ENCODE peak calls at places on chromosome 21, in four cellular contexts. One of them, this sample, is unnamed.

GRCh38 chr21:38037416-38037815 is 121.2 kb upstream of the KCNJ6 start:
- DNase-seq in kidney: no peak
- DNase-seq in neural progenitor cell: no peak
- DNase-seq in ascending aorta: no peak
- DNase-seq in this sample: no peak

GRCh38 chr21:36429672-36430546 is 44.7 kb downstream of the CHAF1B start:
- DNase-seq in kidney: peak; percentile 95
- DNase-seq in neural progenitor cell: peak; percentile 68
- DNase-seq in ascending aorta: peak; percentile 95
- DNase-seq in this sample: peak; percentile 88

GRCh38 chr21:41361053-41361785 is 608 bp upstream of the MX2 start:
- DNase-seq in kidney: peak; percentile 51
- DNase-seq in neural progenitor cell: no peak
- DNase-seq in ascending aorta: peak; percentile 56
- DNase-seq in this sample: no peak

GRCh38 chr21:34201441-34201838 is 128.1 kb downstream of the MRPS6 start:
- DNase-seq in kidney: no peak
- DNase-seq in neural progenitor cell: no peak
- DNase-seq in ascending aorta: no peak
- DNase-seq in this sample: no peak

GRCh38 chr21:19120591-19120990 is 717.0 kb upstream of the TMPRSS15 start:
- DNase-seq in kidney: no peak
- DNase-seq in neural progenitor cell: no peak
- DNase-seq in ascending aorta: no peak
- DNase-seq in this sample: no peak

GRCh38 chr21:15752763-15753407 is 23.1 kb downstream of the USP25 start:
- DNase-seq in kidney: no peak
- DNase-seq in neural progenitor cell: peak; percentile 52
- DNase-seq in ascending aorta: no peak
- DNase-seq in this sample: no peak

GRCh38 chr21:38295997-38296764 is 39.4 kb downstream of the KCNJ15 start:
- DNase-seq in kidney: no peak
- DNase-seq in neural progenitor cell: no peak
- DNase-seq in ascending aorta: no peak
- DNase-seq in this sample: no peak

GRCh38 chr21:29436650-29437049 is 137.9 kb downstream of the BACH1 start:
- DNase-seq in kidney: no peak
- DNase-seq in neural progenitor cell: no peak
- DNase-seq in ascending aorta: no peak
- DNase-seq in this sample: no peak

GRCh38 chr21:34807146-34807880 is 138.5 kb downstream of the CLIC6 start:
- DNase-seq in kidney: no peak
- DNase-seq in neural progenitor cell: no peak
- DNase-seq in ascending aorta: peak; percentile 73
- DNase-seq in this sample: peak; percentile 65

GRCh38 chr21:41742073-41742875 is 24.6 kb downstream of the RIPK4 start:
- DNase-seq in kidney: peak; percentile 49
- DNase-seq in neural progenitor cell: no peak
- DNase-seq in ascending aorta: no peak
- DNase-seq in this sample: no peak

GRCh38 chr21:43188712-43189151 is 19.9 kb downstream of the CRYAA start:
- DNase-seq in kidney: peak; percentile 39
- DNase-seq in neural progenitor cell: no peak
- DNase-seq in ascending aorta: peak; percentile 62
- DNase-seq in this sample: no peak

GRCh38 chr21:14569026-14569425 is 22.9 kb upstream of the SAMSN1 start:
- DNase-seq in kidney: no peak
- DNase-seq in neural progenitor cell: no peak
- DNase-seq in ascending aorta: no peak
- DNase-seq in this sample: no peak

GRCh38 chr21:29299046-29299905 is 554 bp downstream of the BACH1 start:
- DNase-seq in kidney: peak; percentile 89
- DNase-seq in neural progenitor cell: peak; percentile 78
- DNase-seq in ascending aorta: peak; percentile 83
- DNase-seq in this sample: no peak

GRCh38 chr21:36859744-36860501 is 106.5 kb downstream of the HLCS start:
- DNase-seq in kidney: peak; percentile 94
- DNase-seq in neural progenitor cell: no peak
- DNase-seq in ascending aorta: peak; percentile 70
- DNase-seq in this sample: no peak

GRCh38 chr21:38837806-38838461 is 32.2 kb downstream of the ETS2 start:
- DNase-seq in kidney: no peak
- DNase-seq in neural progenitor cell: no peak
- DNase-seq in ascending aorta: no peak
- DNase-seq in this sample: no peak

DNA sequence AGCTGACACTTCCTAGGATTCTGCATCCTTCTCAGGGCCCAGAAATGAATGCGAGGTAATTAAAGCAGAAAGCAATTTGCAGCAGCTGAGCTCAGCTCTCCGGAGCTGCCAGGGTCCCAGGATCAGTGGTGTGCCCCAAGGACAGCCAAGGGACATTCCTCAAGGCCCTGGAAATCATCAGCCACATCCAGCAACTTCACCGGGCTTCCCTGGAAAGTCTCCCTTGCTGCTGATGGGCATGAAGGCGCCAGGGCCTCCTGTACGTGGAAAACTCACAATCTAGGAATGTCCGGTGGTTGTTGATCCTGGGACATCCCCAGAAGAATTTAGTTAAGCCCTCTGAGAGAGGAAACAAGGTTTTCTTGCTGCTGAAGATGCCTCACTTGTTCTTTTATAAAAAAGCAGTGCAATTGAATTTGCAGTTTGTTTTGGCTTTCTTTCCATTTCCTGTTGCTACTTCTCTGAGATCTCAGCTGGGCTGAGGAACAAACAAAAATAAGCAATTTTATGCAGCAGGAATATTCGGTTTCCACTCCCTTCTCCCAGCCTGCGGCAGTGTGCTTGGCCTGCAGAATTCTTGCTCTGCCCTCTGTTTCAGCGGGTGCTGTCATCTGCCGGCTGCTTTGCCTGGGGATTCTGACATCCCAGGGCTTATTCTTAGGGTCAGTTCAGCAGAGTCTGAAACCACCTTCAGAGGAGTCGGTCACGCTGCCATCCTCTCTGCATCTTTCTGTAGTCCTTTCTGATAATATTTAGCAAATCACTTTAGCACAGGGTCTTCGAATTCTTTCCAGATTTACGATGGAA is 85.9 kb downstream of the TCP10L start:
- DNase-seq in kidney: peak; percentile 65
- DNase-seq in neural progenitor cell: peak; percentile 23
- DNase-seq in ascending aorta: peak; percentile 63
- DNase-seq in this sample: no peak
- TF ChIP-seq CTCF in kidney: no peak
- TF ChIP-seq CTCF in neural progenitor cell: no peak
- TF ChIP-seq CTCF in ascending aorta: no peak
- TF ChIP-seq CTCF in this sample: peak; percentile 13

DNA sequence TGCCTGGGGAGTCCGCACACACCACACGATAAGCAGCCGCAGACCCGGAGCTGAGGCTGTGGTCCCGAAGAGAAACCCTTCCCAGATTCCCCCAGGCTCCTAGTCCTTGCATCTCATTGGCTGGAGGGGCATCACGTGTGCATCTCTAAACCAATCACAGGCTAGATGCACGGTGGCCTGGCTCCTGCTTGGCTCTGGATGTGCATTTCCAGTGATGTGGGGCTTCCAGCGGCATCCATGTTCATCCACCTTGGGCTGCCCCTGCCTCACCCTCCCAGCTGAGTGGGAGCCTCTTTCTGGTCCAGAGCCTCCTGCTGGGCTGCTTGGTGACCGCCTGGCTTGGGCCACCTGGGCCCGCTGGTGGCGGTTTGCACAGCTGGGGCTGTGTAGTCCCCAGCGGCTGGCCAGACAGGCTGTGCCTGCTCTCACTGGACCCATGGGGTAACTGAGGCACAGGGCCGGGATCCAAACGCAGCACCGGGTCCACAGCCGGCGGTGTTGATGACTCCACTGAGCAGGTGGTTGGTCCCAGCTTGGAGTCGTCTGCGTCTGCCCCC is 41.1 kb downstream of the COL6A1 start:
- DNase-seq in kidney: no peak
- DNase-seq in neural progenitor cell: no peak
- DNase-seq in ascending aorta: no peak
- DNase-seq in this sample: no peak
- TF ChIP-seq CTCF in kidney: no peak
- TF ChIP-seq CTCF in neural progenitor cell: no peak
- TF ChIP-seq CTCF in ascending aorta: no peak
- TF ChIP-seq CTCF in this sample: no peak

GRCh38 chr21:39911286-39911685 is 44.0 kb downstream of the PCP4 start:
- DNase-seq in kidney: no peak
- DNase-seq in neural progenitor cell: peak; percentile 19
- DNase-seq in ascending aorta: no peak
- DNase-seq in this sample: no peak
- TF ChIP-seq CTCF in kidney: peak; percentile 49
- TF ChIP-seq CTCF in neural progenitor cell: peak; percentile 39
- TF ChIP-seq CTCF in ascending aorta: no peak
- TF ChIP-seq CTCF in this sample: no peak

GRCh38 chr21:44728716-44729115 is 17.3 kb upstream of the TSPEAR start:
- DNase-seq in kidney: no peak
- DNase-seq in neural progenitor cell: no peak
- DNase-seq in ascending aorta: no peak
- DNase-seq in this sample: no peak

GRCh38 chr21:44729336-44730027 is 18.1 kb upstream of the TSPEAR start:
- DNase-seq in kidney: no peak
- DNase-seq in neural progenitor cell: no peak
- DNase-seq in ascending aorta: no peak
- DNase-seq in this sample: no peak

GRCh38 chr21:44727321-44727720 is 15.9 kb upstream of the TSPEAR start:
- DNase-seq in kidney: peak; percentile 65
- DNase-seq in neural progenitor cell: no peak
- DNase-seq in ascending aorta: no peak
- DNase-seq in this sample: no peak

GRCh38 chr21:44726803-44727202 is 15.4 kb upstream of the TSPEAR start:
- DNase-seq in kidney: peak; percentile 75
- DNase-seq in neural progenitor cell: no peak
- DNase-seq in ascending aorta: no peak
- DNase-seq in this sample: no peak

GRCh38 chr21:44727757-44728156 is 16.4 kb upstream of the TSPEAR start:
- DNase-seq in kidney: no peak
- DNase-seq in neural progenitor cell: no peak
- DNase-seq in ascending aorta: no peak
- DNase-seq in this sample: no peak
- TF ChIP-seq CTCF in kidney: no peak
- TF ChIP-seq CTCF in neural progenitor cell: no peak
- TF ChIP-seq CTCF in ascending aorta: no peak
- TF ChIP-seq CTCF in this sample: no peak

GRCh38 chr21:18030248-18030647 is 211.1 kb upstream of the C21orf91 start:
- DNase-seq in kidney: no peak
- DNase-seq in neural progenitor cell: no peak
- DNase-seq in ascending aorta: no peak
- DNase-seq in this sample: no peak

GRCh38 chr21:18023099-18023498 is 203.9 kb upstream of the C21orf91 start:
- DNase-seq in kidney: no peak
- DNase-seq in neural progenitor cell: peak; percentile 47
- DNase-seq in ascending aorta: no peak
- DNase-seq in this sample: no peak

DNA sequence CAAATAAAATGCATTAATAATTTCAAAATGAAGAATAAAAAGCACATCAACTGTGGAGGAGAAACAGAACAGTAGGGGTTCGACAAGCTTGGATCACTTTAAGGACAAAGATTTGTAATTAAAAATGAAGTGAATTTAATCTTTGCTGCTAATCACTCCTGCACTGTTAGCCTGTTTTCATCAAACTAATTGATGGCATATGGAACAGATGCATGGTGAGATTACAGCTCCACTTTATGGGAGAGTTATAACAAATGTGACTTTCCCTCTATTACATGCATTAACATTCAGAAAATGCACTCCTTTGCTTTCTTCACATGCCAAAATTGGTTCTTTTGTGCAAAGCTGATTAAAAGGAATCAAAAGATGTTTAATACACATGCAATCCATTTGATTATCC is 207.2 kb upstream of the C21orf91 start:
- DNase-seq in kidney: no peak
- DNase-seq in neural progenitor cell: no peak
- DNase-seq in ascending aorta: no peak
- DNase-seq in this sample: no peak
- TF ChIP-seq CTCF in kidney: no peak
- TF ChIP-seq CTCF in neural progenitor cell: no peak
- TF ChIP-seq CTCF in ascending aorta: no peak
- TF ChIP-seq CTCF in this sample: no peak

GRCh38 chr21:45356251-45356650 is 48.7 kb upstream of the COL18A1 start:
- DNase-seq in kidney: peak; percentile 26
- DNase-seq in neural progenitor cell: no peak
- DNase-seq in ascending aorta: no peak
- DNase-seq in this sample: no peak
- TF ChIP-seq CTCF in kidney: no peak
- TF ChIP-seq CTCF in neural progenitor cell: peak; percentile 56
- TF ChIP-seq CTCF in ascending aorta: no peak
- TF ChIP-seq CTCF in this sample: no peak